ENCODE peak calls at places on chromosomes 6 and 20, in four cellular contexts. I, U, Y and V are unnamed samples.

GRCh38 chr20:11522359-11522758 is 395.3 kb upstream of the BTBD3 start:
- DNase-seq in I (no peak), U (no peak), Y (no peak), V (no peak)

GRCh38 chr20:22450540-22450939 is 133.8 kb downstream of the FOXA2 start:
- DNase-seq in Y (no peak), I (no peak), U (no peak), V (no peak)

GRCh38 chr20:43739148-43739749 is 12.4 kb upstream of the GTSF1L start:
- DNase-seq in U (no peak), I (no peak), Y (no peak), V (no peak)

GRCh38 chr6:43076093-43076927 is at the start of gene PTK7:
- DNase-seq in U (no peak), I (peak), Y (no peak), V (peak)

GRCh38 chr6:21847712-21848111 is 254.2 kb downstream of the SOX4 start:
- DNase-seq in I (no peak), Y (no peak), U (no peak), V (no peak)

GRCh38 chr6:25172819-25173218 is 106.4 kb upstream of the CARMIL1 start:
- DNase-seq in Y (peak), U (no peak), I (no peak), V (no peak)

GRCh38 chr20:20552076-20552475 is 160.4 kb downstream of the RALGAPA2 start:
- DNase-seq in I (no peak), U (no peak), Y (no peak), V (no peak)

GRCh38 chr6:137223370-137224131 is 4.4 kb upstream of the IFNGR1 start:
- DNase-seq in U (peak), I (no peak), Y (no peak), V (no peak)

GRCh38 chr6:161748535-161749386 is 474.9 kb upstream of the AGPAT4 start:
- DNase-seq in I (peak), U (no peak), Y (no peak), V (no peak)

GRCh38 chr20:1033751-1034419 is 31.8 kb upstream of the RSPO4 start:
- DNase-seq in U (no peak), Y (no peak), I (no peak), V (no peak)

GRCh38 chr6:80636689-80637088 is 530.2 kb downstream of the BCKDHB start:
- DNase-seq in U (no peak), I (no peak), Y (no peak), V (no peak)

GRCh38 chr6:14919038-14919437 is 326.8 kb upstream of the JARID2 start:
- DNase-seq in Y (no peak), U (no peak), I (no peak), V (no peak)

GRCh38 chr6:43026365-43026764 is 4.9 kb downstream of the RRP36 start:
- DNase-seq in U (no peak), I (no peak), Y (no peak), V (no peak)

GRCh38 chr6:147106759-147107401 is 97.3 kb upstream of the STXBP5 start:
- DNase-seq in U (no peak), I (no peak), Y (peak), V (no peak)

GRCh38 chr6:112879920-112880413 is 532.8 kb downstream of the RFPL4B start:
- DNase-seq in U (no peak), Y (no peak), I (peak), V (no peak)
- TF ChIP-seq CTCF in U (no peak), Y (no peak), I (peak), V (no peak)

GRCh38 chr6:1670711-1671462 is 61.2 kb downstream of the FOXC1 start:
- DNase-seq in Y (peak), I (no peak), U (no peak), V (no peak)
- TF ChIP-seq CTCF in Y (no peak), I (no peak), U (no peak), V (no peak)

GRCh38 chr6:68447112-68447511 is 188.0 kb upstream of the ADGRB3 start:
- DNase-seq in I (no peak), U (no peak), Y (no peak), V (no peak)

GRCh38 chr6:68443704-68444103 is 191.4 kb upstream of the ADGRB3 start:
- DNase-seq in U (no peak), I (no peak), Y (no peak), V (no peak)

GRCh38 chr6:68445926-68446325 is 189.2 kb upstream of the ADGRB3 start:
- DNase-seq in U (no peak), Y (no peak), I (no peak), V (no peak)
- TF ChIP-seq CTCF in U (no peak), Y (no peak), I (no peak), V (no peak)

DNA sequence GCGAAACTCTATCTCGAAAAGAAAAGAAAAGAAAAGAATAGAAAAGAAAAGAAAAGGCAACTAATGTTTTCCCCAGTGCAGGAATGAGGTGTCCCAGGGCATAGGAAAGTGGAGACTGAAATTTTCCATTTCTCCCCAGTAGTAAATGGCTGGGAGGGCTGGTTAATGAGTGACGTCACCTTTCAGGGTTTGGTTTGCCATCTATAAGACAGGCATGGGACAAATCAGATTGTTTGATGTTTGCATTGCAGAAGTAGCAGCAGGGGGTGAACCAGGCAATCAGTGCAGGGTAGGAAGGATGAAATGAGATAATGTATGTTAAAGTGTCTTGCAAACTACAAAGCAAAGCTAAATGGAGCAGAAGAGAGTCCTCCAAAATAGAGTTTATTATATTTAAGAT is 533.4 kb downstream of the PKHD1 start:
- DNase-seq in U (no peak), Y (no peak), I (no peak), V (no peak)
- TF ChIP-seq CTCF in U (no peak), Y (no peak), I (no peak), V (no peak)

GRCh38 chr6:30844118-30844535 is 40.2 kb upstream of the DDR1 start:
- DNase-seq in I (no peak), U (no peak), Y (peak), V (no peak)
- TF ChIP-seq CTCF in I (no peak), U (no peak), Y (no peak), V (peak)

DNA sequence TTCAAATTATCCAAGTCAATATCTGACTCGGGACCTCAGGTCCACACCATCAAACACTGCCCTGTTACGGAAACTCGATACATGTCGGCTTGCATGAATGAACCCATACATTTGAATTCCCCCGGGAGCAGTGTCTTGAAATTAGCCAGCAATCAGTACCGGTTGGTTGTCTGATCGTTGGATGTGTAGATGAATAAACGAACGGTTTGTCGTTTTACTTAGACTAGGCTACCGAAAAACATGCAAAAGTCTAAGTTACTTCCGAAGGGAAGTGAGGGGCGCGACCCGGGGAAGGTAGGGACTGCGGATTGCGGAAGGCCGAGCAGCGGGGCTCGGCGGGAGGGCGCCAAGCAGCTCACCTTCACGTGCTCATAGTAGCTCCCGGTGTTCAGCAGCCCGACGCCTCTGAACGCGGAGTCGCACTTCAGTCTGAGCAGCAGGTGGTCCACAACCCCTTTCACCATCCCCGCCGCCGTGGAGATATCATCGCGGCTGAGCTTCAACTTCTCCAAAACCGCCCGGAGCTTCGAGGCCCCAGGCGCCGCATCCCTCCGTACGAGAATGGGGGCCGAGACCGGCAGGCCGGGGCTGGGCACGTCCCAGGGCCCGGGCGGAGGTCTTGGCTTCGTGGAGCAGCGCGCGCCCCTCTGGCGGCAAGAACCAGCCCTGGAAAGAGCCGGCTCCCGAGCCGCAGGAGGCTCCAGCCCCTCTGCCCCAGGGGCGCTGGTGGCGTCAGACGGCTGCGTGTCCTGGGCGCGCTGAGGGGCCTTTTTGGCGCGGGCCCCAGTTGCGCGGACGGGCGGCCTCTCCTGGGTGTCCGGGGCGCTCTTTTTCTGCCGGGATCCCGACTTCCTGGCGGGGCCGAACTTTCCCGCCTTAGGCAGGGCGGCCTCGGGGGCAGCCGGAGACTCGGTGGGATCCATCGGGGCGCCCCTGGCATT is 661 bp downstream of the CGAS start:
- DNase-seq in U (no peak), I (peak), Y (peak), V (no peak)
- TF ChIP-seq CTCF in U (no peak), I (no peak), Y (peak), V (no peak)

GRCh38 chr6:10256113-10256690 is 158.7 kb downstream of the TFAP2A start:
- DNase-seq in I (no peak), Y (no peak), U (no peak), V (no peak)
- TF ChIP-seq CTCF in I (peak), Y (peak), U (no peak), V (peak)

GRCh38 chr6:4377635-4378034 is 242.3 kb upstream of the ECI2 start:
- DNase-seq in U (no peak), Y (no peak), I (no peak), V (no peak)
- TF ChIP-seq CTCF in U (no peak), Y (no peak), I (no peak), V (no peak)

GRCh38 chr6:157714153-157714490 is 108.9 kb upstream of the SNX9 start:
- DNase-seq in Y (peak), U (no peak), I (no peak), V (no peak)
- TF ChIP-seq CTCF in Y (peak), U (no peak), I (no peak), V (no peak)